ENCODE peak calls at places on chromosomes 5 and 9, in six cellular contexts. D, S, I, U, L and R are unnamed samples.
A peak's percentile ranks its signal among the peaks of the same experiment; 100 is the strongest.

GRCh38 chr5:658103-658502 is 35.0 kb downstream of the TPPP start:
- DNase-seq in I (no peak), U (no peak), D (no peak), L (no peak), S (peak; percentile 70), R (no peak)

GRCh38 chr9:128553695-128554094 is 1.3 kb downstream of the SPTAN1 start:
- DNase-seq in D (no peak), U (no peak), I (no peak), S (no peak), L (no peak), R (no peak)

GRCh38 chr5:66757834-66758396 is 161.7 kb downstream of the MAST4 start:
- DNase-seq in D (no peak), U (no peak), S (no peak), I (no peak), L (no peak), R (no peak)

GRCh38 chr9:130962418-130963316 is 23.6 kb upstream of the FIBCD1 start:
- DNase-seq in I (no peak), S (no peak), U (no peak), D (no peak), L (no peak), R (peak; percentile 81)

GRCh38 chr9:81871695-81872094 is 56.5 kb upstream of the SPATA31D4 start:
- DNase-seq in U (no peak), D (no peak), L (no peak), S (no peak), I (no peak), R (peak; percentile 68)

GRCh38 chr9:111831371-111832108 is 36.8 kb upstream of the SHOC1 start:
- DNase-seq in L (no peak), D (no peak), S (no peak), I (no peak), U (no peak), R (no peak)

GRCh38 chr5:111121926-111122325 is 29.8 kb downstream of the WDR36 start:
- DNase-seq in D (no peak), L (no peak), S (no peak), I (no peak), U (no peak), R (no peak)

GRCh38 chr5:85614482-85614881 is 1003.3 kb upstream of the COX7C start:
- DNase-seq in S (no peak), D (no peak), L (no peak), U (no peak), I (no peak), R (no peak)

GRCh38 chr5:72955143-72955767 is 586 bp upstream of the FCHO2 start:
- DNase-seq in S (no peak), U (no peak), D (peak; percentile 74), I (peak; percentile 89), L (peak; percentile 91), R (no peak)

GRCh38 chr5:130871346-130872086 is 293.5 kb downstream of the HINT1 start:
- DNase-seq in I (peak; percentile 14), D (peak; percentile 42), S (no peak), L (peak; percentile 81), U (no peak), R (peak; percentile 50)

GRCh38 chr5:42745426-42745825 is 11.2 kb upstream of the CCDC152 start:
- DNase-seq in U (no peak), I (no peak), S (no peak), D (peak; percentile 45), L (no peak), R (no peak)

GRCh38 chr5:57432876-57433275 is 49.7 kb downstream of the ACTBL2 start:
- DNase-seq in I (no peak), S (no peak), D (no peak), U (no peak), L (no peak), R (no peak)

GRCh38 chr5:57246426-57246825 is 72.6 kb downstream of the GPBP1 start:
- DNase-seq in U (no peak), S (no peak), D (no peak), I (no peak), L (no peak), R (no peak)

GRCh38 chr9:32378993-32379729 is 5.3 kb upstream of the ACO1 start:
- DNase-seq in U (no peak), D (peak; percentile 80), I (peak; percentile 47), L (no peak), S (no peak), R (peak; percentile 45)

GRCh38 chr5:344668-345067 is 23.2 kb downstream of the AHRR start:
- DNase-seq in S (no peak), I (no peak), U (no peak), D (no peak), L (no peak), R (no peak)

GRCh38 chr9:33988219-33988890 is 60.3 kb downstream of the UBAP2 start:
- DNase-seq in U (no peak), D (no peak), S (no peak), L (no peak), I (no peak), R (no peak)

GRCh38 chr5:54930736-54931135 is 54.7 kb downstream of the ESM1 start:
- DNase-seq in I (no peak), D (no peak), S (no peak), L (no peak), U (no peak), R (no peak)

GRCh38 chr9:112917987-112918362 is 27.3 kb upstream of the SLC46A2 start:
- DNase-seq in S (no peak), U (no peak), D (no peak), L (no peak), I (no peak), R (no peak)

GRCh38 chr9:102518324-102518723 is 476.8 kb upstream of the CYLC2 start:
- DNase-seq in U (no peak), I (no peak), D (no peak), S (no peak), L (no peak), R (no peak)

GRCh38 chr5:137960141-137960540 is 70.9 kb downstream of the PKD2L2 start:
- DNase-seq in U (no peak), I (no peak), L (no peak), S (no peak), D (no peak), R (no peak)

GRCh38 chr9:15735083-15735974 is 182.5 kb downstream of the CCDC171 start:
- DNase-seq in U (no peak), S (no peak), L (no peak), I (no peak), D (no peak), R (peak; percentile 45)

GRCh38 chr9:77819672-77820071 is 171.6 kb upstream of the GNA14 start:
- DNase-seq in L (no peak), S (no peak), I (no peak), D (no peak), U (no peak), R (no peak)

DNA sequence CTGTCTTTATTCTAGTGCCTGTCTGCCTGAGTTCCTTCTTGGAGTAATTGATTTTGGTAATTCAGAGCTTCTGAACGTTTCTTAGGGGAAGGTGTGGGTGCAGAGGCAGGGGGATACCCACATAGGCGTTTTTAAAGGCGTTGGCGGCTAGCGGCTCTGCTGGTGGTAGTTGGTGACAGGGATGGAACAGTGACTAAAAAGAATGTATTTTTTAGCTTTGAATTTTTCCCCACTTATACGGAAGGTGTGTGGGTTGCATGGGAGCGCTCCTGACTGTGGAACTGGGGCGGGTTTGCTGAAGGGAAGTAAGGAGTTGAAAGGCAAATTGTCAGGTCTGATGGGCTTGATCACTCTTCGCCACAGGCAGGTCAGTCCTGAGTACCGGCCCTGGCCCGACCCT is 35.1 kb upstream of the DAB2IP start:
- DNase-seq in S (no peak), D (no peak), U (no peak), I (no peak), L (no peak), R (no peak)
- H3K27me3 ChIP-seq in S (no peaks in the 10 kb centered on the region), D (no peaks in the 10 kb centered on the region), U (no peaks in the 10 kb centered on the region), I (no peaks in the 10 kb centered on the region), L (no peaks in the 10 kb centered on the region), R (peaks cover 3% of the 10 kb centered on the region)

DNA sequence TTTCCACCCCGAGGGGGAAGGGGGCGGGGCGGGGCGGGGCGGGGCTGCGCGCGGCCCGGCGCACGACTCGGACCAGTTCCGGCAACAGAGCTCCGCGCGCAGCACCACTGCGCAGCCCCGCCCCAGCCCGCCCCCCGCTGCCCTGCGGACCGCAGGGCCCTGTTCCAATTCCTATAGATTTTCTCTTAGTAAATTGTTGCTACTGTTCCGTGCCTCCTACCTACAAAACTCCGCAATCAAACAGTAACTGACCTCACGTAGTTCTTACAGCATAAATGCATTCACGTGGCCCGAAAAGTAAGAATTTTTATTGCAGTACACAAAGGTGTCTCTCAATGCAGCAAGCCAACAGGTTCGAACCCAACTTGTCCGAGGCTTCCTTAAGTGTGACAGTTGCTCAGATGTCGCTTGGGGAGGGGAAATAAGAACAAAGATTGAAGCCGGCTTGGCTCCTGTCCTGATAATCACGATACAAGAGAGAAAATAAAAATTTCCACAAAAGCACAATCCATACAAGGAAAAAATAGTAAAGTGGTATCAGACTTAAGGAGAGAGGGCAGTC is 1.2 kb upstream of the RNF38 start:
- DNase-seq in U (no peak), D (no peak), I (no peak), L (no peak), S (no peak), R (no peak)
- H3K27ac ChIP-seq in U (peak overlapping the region; percentile 95), D (peak overlapping the region; percentile 99), I (peak overlapping the region; percentile 87), L (peak overlapping the region; percentile 95), S (peak overlapping the region; percentile 100), R (no peak overlapping the region)

DNA sequence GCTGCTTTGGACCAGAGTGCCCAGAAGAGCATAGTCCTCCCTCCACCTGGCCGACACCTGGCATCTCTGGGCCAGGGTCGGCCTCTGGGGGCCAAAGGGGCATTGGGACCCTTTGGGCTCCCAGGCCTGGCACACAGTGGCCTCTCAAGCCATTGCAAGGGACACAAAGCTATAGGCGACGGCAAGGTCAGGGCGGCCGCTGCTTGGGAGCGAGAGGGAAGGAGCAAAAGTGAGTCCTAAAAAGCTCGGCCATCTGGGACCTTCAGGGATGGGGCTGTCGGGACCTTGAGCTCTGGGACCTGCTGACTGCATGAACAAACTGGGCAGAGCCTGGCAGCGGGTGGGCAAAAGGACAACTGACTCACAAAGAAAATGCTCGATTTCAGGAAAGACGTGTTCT is 13.9 kb downstream of the DBH start:
- DNase-seq in I (no peak), D (no peak), L (no peak), S (no peak), U (no peak), R (no peak)
- H3K27me3 ChIP-seq in I (peaks cover 29% of the 10 kb centered on the region), D (peaks cover 8% of the 10 kb centered on the region), L (peaks cover 2% of the 10 kb centered on the region), S (no peaks in the 10 kb centered on the region), U (no peaks in the 10 kb centered on the region), R (peaks cover 25% of the 10 kb centered on the region)

GRCh38 chr5:132411382-132411925 is 41.9 kb downstream of the SLC22A5 start:
- DNase-seq in I (no peak), D (no peak), U (peak; percentile 39), L (no peak), S (peak; percentile 82), R (no peak)

GRCh38 chr5:132416306-132417009 is 46.9 kb downstream of the SLC22A5 start:
- DNase-seq in U (no peak), S (no peak), I (no peak), D (no peak), L (no peak), R (no peak)

GRCh38 chr5:132414634-132415377 is 45.3 kb downstream of the SLC22A5 start:
- DNase-seq in I (no peak), U (no peak), D (no peak), S (no peak), L (no peak), R (peak; percentile 52)

GRCh38 chr5:132410451-132411381 is 41.2 kb downstream of the SLC22A5 start:
- DNase-seq in I (peak; percentile 86), S (peak; percentile 97), D (peak; percentile 94), L (peak; percentile 93), U (peak; percentile 84), R (peak; percentile 90)

DNA sequence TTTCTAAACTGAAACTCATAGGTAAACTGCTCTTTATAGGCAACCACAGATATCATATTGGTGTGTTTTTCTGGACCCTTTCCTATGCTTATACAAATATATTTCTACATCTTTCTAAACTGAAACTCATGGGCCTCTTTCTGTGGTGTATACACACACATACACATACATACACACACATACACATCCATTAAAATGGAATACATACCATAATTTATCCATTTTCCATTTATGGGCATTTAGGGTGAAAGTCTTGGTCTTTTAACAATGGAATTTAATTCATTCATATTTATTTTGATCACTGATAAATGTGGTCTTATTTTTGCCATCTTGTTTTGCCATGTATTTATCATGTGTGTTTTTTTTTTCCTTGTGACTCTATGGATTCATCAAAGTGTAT is 44.1 kb downstream of the SLC22A5 start:
- DNase-seq in U (no peak), L (no peak), S (no peak), D (no peak), I (no peak), R (no peak)
- H3K27ac ChIP-seq in U (peak overlapping the region; percentile 96), L (peak overlapping the region; percentile 96), S (peak overlapping the region; percentile 99), D (no peak overlapping the region), I (peak overlapping the region; percentile 67), R (no peak overlapping the region)